ENCODE peak calls at places on chromosomes 1 and 21, in four cellular contexts. V is H1, S is IMR-90, E is H9. C is an unnamed sample.

GRCh38 chr21:38831526-38832467 is 26.1 kb downstream of the ETS2 start:
- DNase-seq in V (no peak), S (peak), E (no peak), C (no peak)

GRCh38 chr1:237713886-237714285 is 176.8 kb downstream of the ZP4 start:
- DNase-seq in V (no peak), S (peak), E (no peak), C (no peak)

GRCh38 chr1:24465638-24466037 is 37.0 kb upstream of the RCAN3 start:
- DNase-seq in V (no peak), S (no peak), E (no peak), C (no peak)

GRCh38 chr1:87045757-87046422 is 131.5 kb downstream of the HS2ST1 start:
- DNase-seq in V (no peak), S (peak), E (no peak), C (no peak)

GRCh38 chr1:53616927-53617326 is 122.0 kb downstream of the GLIS1 start:
- DNase-seq in V (no peak), S (peak), E (peak), C (no peak)

GRCh38 chr1:220380885-220381284 is 108.6 kb upstream of the RAB3GAP2 start:
- DNase-seq in V (no peak), S (no peak), E (no peak), C (no peak)

GRCh38 chr1:241408170-241408569 is 51.2 kb upstream of the RGS7 start:
- DNase-seq in V (no peak), S (peak), E (no peak), C (no peak)

GRCh38 chr1:79982218-79982617 is 975.7 kb upstream of the ADGRL4 start:
- DNase-seq in V (no peak), S (peak), E (no peak), C (no peak)

GRCh38 chr1:164834641-164835040 is 275.7 kb downstream of the PBX1 start:
- DNase-seq in V (no peak), S (peak), E (no peak), C (no peak)

DNA sequence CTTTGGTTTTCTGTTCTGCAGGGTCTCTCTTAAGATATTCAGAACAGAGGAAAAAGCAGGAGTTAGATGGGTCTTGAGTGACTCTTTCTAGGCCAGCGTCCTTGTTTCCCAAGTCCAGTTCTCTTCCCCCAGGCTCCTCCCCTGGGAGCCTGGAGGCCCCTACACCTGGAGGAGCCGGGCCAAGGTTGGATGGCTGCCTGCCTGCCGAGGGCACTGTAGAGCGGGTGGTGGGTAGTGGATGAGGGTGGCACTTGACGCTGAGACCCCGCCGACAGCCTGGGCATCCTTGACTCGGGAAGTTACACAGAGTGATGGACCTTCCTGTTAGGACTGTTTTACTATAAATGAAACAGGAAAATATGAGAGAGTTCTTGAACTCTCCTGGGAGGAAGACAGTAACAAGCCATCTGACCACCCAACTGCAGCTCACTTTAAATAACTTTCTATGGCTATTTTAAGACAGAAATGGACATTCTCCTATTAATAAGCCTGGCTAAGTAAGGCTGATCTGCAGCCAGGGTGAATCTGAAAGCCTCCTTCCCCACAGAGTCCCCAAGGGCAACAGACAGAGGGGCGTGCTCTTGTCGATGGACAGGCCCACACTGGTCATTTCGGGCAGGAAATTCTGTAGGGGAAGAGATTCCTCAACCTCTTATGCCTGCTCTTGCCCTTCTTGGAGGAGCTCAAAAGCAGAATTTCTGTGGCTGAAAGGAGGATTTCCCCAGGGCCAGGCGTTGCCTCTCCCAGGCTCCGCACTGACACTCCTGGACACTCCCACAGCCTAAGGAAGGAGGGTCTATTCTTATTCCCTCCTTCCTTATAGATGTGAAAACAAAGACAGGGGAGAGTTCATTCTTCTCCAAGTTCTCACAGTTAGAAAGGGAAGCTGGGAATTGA is 17.7 kb upstream of the KANK4 start:
- DNase-seq in V (no peak), S (no peak), E (no peak), C (no peak)
- H3K4ac ChIP-seq in V (no peak), S (no peak), E (no peak), C (no peak)

GRCh38 chr1:8006037-8006963 is 19.8 kb downstream of the ERRFI1 start:
- DNase-seq in V (no peak), S (no peak), E (no peak), C (no peak)

GRCh38 chr1:8002329-8003320 is 23.5 kb downstream of the ERRFI1 start:
- DNase-seq in V (no peak), S (no peak), E (no peak), C (no peak)

GRCh38 chr1:8003431-8004112 is 22.5 kb downstream of the ERRFI1 start:
- DNase-seq in V (no peak), S (no peak), E (no peak), C (no peak)

GRCh38 chr1:8004113-8004802 is 21.9 kb downstream of the ERRFI1 start:
- DNase-seq in V (no peak), S (no peak), E (no peak), C (no peak)

GRCh38 chr1:8004803-8005573 is 21.1 kb downstream of the ERRFI1 start:
- DNase-seq in V (no peak), S (peak), E (no peak), C (no peak)
- H3K14ac ChIP-seq in V (no peak), S (peak), E (peak), C (no peak)

GRCh38 chr1:109610609-109611307 is 8.7 kb downstream of the GNAT2 start:
- DNase-seq in V (no peak), S (peak), E (no peak), C (no peak)
- H3K9ac ChIP-seq in V (no peak), S (no peak), E (no peak), C (no peak)

DNA sequence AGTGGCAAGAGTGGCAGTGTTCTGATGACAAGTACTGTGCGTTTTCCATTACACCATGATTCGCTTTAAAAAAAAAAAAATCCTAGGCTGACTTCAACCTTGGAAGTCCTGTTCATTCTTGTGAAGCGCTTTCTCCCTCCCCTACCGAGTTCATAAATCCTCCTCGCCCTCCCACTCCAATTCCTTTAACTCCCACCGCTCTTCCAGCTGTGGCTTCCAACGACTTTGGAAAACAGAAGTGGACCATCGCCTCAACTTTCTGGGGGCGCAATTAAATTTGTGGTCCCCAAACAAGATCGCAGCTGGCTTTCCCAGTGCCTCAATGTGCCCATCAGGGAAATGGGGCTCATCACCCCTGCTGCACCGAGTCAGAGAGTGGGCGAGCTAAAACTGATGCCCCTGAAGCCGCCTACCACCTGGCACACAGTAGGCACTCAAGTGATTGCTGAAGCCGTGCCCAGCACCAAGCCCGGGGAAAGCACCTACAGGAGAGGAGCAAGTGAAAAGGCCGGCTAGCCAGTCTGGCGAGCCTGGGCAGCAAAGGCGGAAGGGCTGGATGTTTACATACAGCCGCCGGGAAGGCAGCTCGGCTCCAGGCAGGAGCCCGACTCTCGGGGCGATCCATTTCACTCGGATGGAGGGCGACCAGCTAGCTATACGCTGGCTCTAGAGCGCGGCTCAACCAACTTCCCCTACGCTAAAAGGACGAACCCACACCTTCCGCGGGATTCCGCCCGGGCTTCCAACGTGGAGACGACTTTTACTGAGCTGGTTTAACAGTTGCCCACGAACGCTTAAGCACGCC is 1.3 kb downstream of the PLPP3 start:
- DNase-seq in V (no peak), S (peak), E (peak), C (no peak)
- H3K4ac ChIP-seq in V (peak), S (peak), E (no peak), C (no peak)

GRCh38 chr1:18765725-18766124 is 93.7 kb downstream of the TAS1R2 start:
- DNase-seq in V (no peak), S (no peak), E (no peak), C (no peak)

GRCh38 chr1:18764362-18764761 is 95.1 kb downstream of the TAS1R2 start:
- DNase-seq in V (no peak), S (no peak), E (no peak), C (no peak)

GRCh38 chr1:18761948-18762905 is 97.2 kb downstream of the TAS1R2 start:
- DNase-seq in V (no peak), S (no peak), E (no peak), C (no peak)

DNA sequence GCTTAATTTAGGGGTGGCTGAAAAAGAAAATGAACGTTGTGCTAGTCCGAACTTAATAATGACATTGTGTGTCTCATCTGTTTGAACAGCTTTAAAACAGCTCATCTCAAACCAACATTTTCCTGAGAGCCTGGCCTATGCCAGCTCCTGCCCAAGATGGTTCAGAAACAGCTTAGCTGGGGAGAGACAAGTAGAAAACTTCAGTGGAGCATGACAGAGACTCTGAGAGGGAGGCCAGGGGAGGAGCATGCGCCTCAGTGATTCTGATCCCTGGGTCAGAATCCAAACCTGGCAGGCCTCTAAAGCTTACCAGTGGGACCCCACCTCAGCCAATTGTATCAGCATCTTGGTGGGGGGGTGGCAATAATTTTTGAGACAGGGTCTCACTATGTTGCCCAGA is 99.3 kb downstream of the TAS1R2 start:
- DNase-seq in V (no peak), S (no peak), E (no peak), C (no peak)
- H3K14ac ChIP-seq in V (no peak), S (no peak), E (no peak), C (no peak)

GRCh38 chr1:112704511-112704907 is 2.4 kb downstream of the RHOC start:
- DNase-seq in V (no peak), S (no peak), E (no peak), C (no peak)

GRCh38 chr1:112702420-112703261 is 4.3 kb downstream of the RHOC start:
- DNase-seq in V (no peak), S (no peak), E (no peak), C (no peak)

GRCh38 chr1:112702067-112702395 is 4.9 kb downstream of the RHOC start:
- DNase-seq in V (no peak), S (no peak), E (no peak), C (no peak)

GRCh38 chr1:112704908-112705627 is 1.9 kb downstream of the RHOC start:
- DNase-seq in V (peak), S (peak), E (peak), C (peak)

DNA sequence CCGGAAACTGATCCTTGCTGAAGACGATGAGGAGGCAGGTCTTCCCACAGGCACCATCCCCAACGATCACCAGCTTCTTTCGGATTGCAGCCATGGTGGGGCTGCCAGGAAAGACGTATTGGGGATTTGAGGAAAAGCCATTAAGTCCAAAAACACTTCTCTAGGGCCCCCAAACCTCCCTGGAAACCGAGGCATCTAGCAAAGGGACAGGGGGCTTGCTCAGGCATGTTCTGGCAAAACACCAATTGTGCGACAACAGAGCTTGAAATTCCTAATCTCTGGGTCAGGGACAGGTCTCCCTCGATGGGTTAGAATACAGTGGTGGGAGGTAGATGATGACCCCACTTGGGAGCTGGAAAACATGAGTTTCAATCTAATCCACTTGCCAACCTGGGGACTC is 3.2 kb downstream of the RHOC start:
- DNase-seq in V (no peak), S (no peak), E (no peak), C (no peak)
- H3K9ac ChIP-seq in V (no peak), S (no peak), E (no peak), C (no peak)

DNA sequence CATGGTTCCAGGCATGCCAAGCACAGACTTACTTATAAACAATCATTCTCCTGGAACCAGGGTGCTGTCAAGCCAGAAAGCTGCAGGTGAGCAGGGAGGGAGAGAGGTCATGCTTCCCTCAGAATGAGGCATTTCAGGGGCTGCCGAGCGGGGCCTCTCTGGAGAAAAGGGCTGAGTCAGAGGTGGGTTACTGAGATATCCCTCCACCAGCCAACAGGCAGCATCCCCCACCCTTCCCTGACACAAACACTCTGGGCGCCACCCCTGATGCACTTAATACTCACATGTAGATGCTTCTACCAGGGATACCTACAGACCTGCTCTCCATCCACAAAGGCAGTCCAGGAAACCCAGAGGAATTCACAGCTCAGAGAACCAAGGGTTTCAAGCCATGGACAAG is 13.1 kb downstream of the STK40 start:
- DNase-seq in V (no peak), S (no peak), E (no peak), C (no peak)
- H3K4ac ChIP-seq in V (peak), S (peak), E (no peak), C (no peak)

GRCh38 chr1:202590975-202591411 is 119.3 kb downstream of the SYT2 start:
- DNase-seq in V (no peak), S (no peak), E (no peak), C (no peak)
- H3K14ac ChIP-seq in V (no peak), S (peak), E (no peak), C (no peak)

DNA sequence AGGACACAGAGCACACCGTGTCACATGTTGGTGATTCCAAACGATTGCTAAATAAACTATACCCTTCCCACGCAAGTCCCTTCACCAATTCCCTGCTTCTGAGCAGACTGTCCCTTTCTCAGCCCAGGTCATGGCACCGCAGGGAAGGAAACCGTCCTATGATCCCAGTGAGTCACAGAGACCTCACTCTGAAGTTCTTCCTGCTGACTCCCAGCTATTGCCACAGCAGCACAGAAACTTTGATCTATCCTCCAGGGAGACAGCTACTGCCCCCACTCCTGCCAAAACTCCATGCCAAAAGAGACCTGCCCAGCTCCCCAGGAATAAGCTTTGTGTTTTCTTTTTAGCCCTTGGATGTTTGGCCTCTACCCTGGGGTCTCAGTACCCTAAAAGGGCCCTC is 19.1 kb downstream of the RIMS3 start:
- DNase-seq in V (no peak), S (peak), E (no peak), C (no peak)
- H3K9ac ChIP-seq in V (no peak), S (no peak), E (no peak), C (no peak)

C was measured in neuronal stem cell.